ENCODE peak calls at places on chromosomes 12 and 14, in nine cellular contexts. Y is osteoblast, W is A549, L is HepG2, B is cardiac muscle cell, Q is stomach, X is vagina, C is GM23338, M is right atrium auricular region. J is an unnamed sample. For H3K4me1, the result is how much of the 10 kb centered on the place peaks cover.

GRCh38 chr14:104593710-104594121 is 10.9 kb downstream of the TMEM179 start:
- DNase-seq in Y (no peak), W (no peak), L (no peak), B (no peak), Q (no peak), X (no peak), C (no peak), M (no peak), J (peak)

GRCh38 chr12:99523853-99524252 is 123.7 kb upstream of the GARIN6 start:
- DNase-seq in Y (no peak), W (no peak), L (no peak), B (no peak), Q (no peak), X (no peak), C (no peak), M (no peak), J (no peak)

GRCh38 chr12:120119395-120119973 is 2.9 kb upstream of the RAB35 start:
- DNase-seq in Y (peak), W (peak), L (peak), B (no peak), Q (no peak), X (no peak), C (no peak), M (no peak), J (no peak)

GRCh38 chr12:122028601-122029560 is 7.2 kb downstream of the BCL7A start:
- DNase-seq in Y (peak), W (no peak), L (no peak), B (no peak), Q (no peak), X (no peak), C (no peak), M (no peak), J (no peak)

GRCh38 chr14:103558071-103558882 is 4.2 kb downstream of the BAG5 start:
- DNase-seq in Y (peak), W (no peak), L (no peak), B (no peak), Q (no peak), X (no peak), C (no peak), M (no peak), J (peak)

GRCh38 chr12:131828671-131829350 is 618 bp downstream of the MMP17 start:
- DNase-seq in Y (peak), W (no peak), L (no peak), B (peak), Q (no peak), X (peak), C (peak), M (no peak), J (no peak)

GRCh38 chr14:32662234-32662633 is 276.4 kb upstream of the NPAS3 start:
- DNase-seq in Y (peak), W (no peak), L (no peak), B (no peak), Q (no peak), X (no peak), C (no peak), M (no peak), J (no peak)

GRCh38 chr12:127712561-127712960 is 554.4 kb upstream of the TMEM132C start:
- DNase-seq in Y (no peak), W (no peak), L (no peak), B (no peak), Q (no peak), X (no peak), C (no peak), M (no peak), J (no peak)

GRCh38 chr14:52046376-52046917 is 22.4 kb downstream of the NID2 start:
- DNase-seq in Y (no peak), W (no peak), L (no peak), B (no peak), Q (no peak), X (no peak), C (no peak), M (no peak), J (no peak)

DNA sequence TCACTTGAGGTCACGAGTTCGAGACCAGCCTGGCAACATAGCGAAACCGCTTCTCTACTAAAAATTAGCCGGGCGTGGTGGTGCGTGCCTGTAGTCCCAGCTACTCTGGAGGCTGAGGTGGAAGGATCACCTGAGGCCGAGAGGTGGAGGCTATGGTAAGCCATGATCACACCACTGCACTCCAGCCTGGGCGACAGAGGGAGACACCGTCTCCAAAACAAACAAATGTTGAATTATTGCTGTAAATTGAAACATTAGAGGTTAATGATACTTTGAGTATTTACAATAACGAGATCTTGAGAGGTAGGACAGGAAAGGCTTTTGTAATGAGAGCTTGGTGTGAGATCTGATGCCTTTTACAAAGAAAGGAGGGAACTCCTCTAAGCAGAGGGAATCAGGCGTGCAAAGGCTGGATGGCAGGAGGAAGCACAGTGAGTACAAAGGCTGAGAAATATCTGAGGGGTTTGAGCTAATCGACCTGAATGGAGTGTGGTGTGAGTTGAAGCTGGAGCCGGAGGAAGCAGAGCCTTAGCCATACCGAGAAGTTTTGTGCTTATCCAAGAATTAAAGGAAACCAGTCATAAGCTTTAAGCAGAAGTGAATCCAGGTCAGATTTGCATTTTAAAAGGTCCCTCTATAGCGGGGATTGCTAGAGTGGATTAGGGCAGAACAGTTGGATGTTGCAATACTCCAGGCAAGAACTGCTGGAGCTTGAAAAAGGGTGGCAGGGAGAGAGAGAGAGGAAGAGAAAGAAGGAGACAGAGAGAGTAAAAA is 1.1 kb downstream of the RHNO1 start:
- DNase-seq in Y (peak), W (no peak), L (no peak), B (no peak), Q (no peak), X (no peak), C (no peak), M (no peak), J (no peak)
- TF ChIP-seq CTCF in Y (no peak), W (no peak), L (peak), B (no peak), Q (no peak), X (no peak), C (peak), M (no peak), J (no peak)

GRCh38 chr14:64463198-64463597 is 2.1 kb upstream of the AKAP5 start:
- DNase-seq in Y (no peak), W (no peak), L (no peak), B (no peak), Q (no peak), X (no peak), C (no peak), M (no peak), J (no peak)
- H3K4me1 ChIP-seq in Y (under half), W (under half), L (under half), B (under half), Q (under half), X (under half), C (under half), M (under half), J (under half)

DNA sequence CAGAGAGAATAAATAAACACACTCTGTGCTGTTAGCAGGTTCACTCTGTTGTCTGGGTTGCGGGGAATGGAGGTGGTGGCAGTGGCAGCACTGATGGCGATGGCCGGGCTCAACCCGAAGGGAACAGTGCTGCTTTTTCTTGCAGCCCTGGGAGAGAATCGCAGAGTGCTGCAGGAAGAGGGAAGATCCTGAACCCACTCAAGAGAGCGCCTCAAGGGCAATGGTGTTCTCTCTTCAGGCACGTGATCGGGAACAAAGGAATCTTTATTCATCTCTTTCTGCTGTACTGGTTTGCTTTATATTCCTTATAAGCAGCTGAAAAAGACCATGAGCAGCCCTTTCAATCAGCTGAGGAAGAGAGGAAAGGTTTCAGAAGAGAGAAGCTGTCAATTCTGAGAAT is 142.4 kb downstream of the PHLDA1 start:
- DNase-seq in Y (no peak), W (no peak), L (no peak), B (no peak), Q (no peak), X (no peak), C (peak), M (no peak), J (no peak)
- H3K27ac ChIP-seq in Y (no peak), W (no peak), L (no peak), B (no peak), Q (no peak), X (no peak), C (peak), M (no peak), J (no peak)

DNA sequence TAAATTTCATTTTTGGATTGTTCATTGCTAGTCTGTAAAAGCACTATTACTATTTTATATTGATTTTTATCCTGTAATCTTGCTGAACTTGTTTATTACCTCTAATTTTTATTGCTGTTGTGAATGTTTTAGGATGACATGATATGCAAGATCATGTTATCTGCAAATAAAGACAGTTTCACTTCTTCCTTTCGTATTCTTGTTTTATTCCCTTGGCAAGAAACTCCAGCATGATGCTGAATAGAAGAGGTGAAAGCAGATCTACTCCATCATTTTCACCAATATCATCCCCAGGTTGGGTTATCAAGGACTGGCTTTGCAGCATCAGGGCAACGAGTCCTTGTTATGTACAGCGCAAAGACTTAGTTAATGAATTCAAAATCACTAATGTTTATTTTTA is 2.7 kb upstream of the CLECL1 start:
- DNase-seq in Y (no peak), W (no peak), L (no peak), B (no peak), Q (no peak), X (no peak), C (no peak), M (no peak), J (no peak)
- TF ChIP-seq CTCF in Y (no peak), W (no peak), L (no peak), B (no peak), Q (no peak), X (no peak), C (no peak), M (no peak), J (no peak)

GRCh38 chr12:49092086-49092815 is 2.4 kb downstream of the DHH start:
- DNase-seq in Y (peak), W (peak), L (peak), B (peak), Q (no peak), X (no peak), C (peak), M (no peak), J (no peak)
- H3K4me1 ChIP-seq in Y (under half), W (under half), L (half or more), B (under half), Q (half or more), X (half or more), C (half or more), M (under half), J (half or more)

GRCh38 chr12:114694436-114695304 is 10.7 kb upstream of the TBX3 start:
- DNase-seq in Y (peak), W (no peak), L (no peak), B (no peak), Q (no peak), X (no peak), C (peak), M (no peak), J (no peak)

GRCh38 chr12:114691810-114692557 is 8.0 kb upstream of the TBX3 start:
- DNase-seq in Y (peak), W (no peak), L (no peak), B (no peak), Q (no peak), X (no peak), C (peak), M (no peak), J (no peak)

GRCh38 chr12:114692558-114693531 is 8.9 kb upstream of the TBX3 start:
- DNase-seq in Y (peak), W (no peak), L (no peak), B (no peak), Q (no peak), X (no peak), C (peak), M (no peak), J (no peak)

GRCh38 chr12:114695305-114695592 is 11.3 kb upstream of the TBX3 start:
- DNase-seq in Y (peak), W (no peak), L (no peak), B (no peak), Q (no peak), X (no peak), C (no peak), M (no peak), J (no peak)

DNA sequence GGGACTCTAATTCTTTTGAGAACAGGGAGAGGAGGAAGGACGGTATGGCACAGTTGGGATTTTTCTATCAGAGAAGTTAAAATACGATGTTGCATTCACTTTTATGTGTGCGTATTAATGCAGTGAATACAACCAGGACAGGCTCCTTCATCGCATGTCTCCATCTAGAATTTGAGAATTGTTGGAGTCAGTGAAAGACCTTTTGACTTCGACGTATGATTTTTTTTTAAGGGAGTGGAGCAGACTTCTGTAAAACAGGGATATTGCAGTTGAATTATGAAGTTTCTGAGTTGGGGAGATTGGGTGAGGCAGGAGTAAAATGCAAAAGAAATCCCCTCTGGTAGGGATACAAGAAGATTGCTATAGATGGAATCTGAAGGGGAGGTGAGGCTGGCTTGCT is 9.6 kb upstream of the TBX3 start:
- DNase-seq in Y (no peak), W (no peak), L (no peak), B (no peak), Q (no peak), X (no peak), C (no peak), M (no peak), J (no peak)
- H3K27ac ChIP-seq in Y (no peak), W (no peak), L (no peak), B (no peak), Q (no peak), X (no peak), C (no peak), M (no peak), J (no peak)